ENCODE peak calls at places on chromosome 16, in four cellular contexts. C is mesendoderm, J is GM23338, U is neural progenitor cell. N is an unnamed sample. For H3K79me2, the result is how much of the 10 kb centered on the place peaks cover.

GRCh38 chr16:79599837-79600635 is 501 bp downstream of the MAF start:
- DNase-seq in J (peak), C (peak), U (peak), N (peak)

GRCh38 chr16:78822509-78822908 is 723.1 kb downstream of the WWOX start:
- DNase-seq in U (no peak), C (peak), J (peak), N (no peak)

GRCh38 chr16:89246903-89247733 is 29.6 kb downstream of the ZNF778 start:
- DNase-seq in U (peak), C (peak), J (peak), N (peak)

GRCh38 chr16:2779978-2780898 is 3.2 kb upstream of the ELOB start:
- DNase-seq in U (peak), C (no peak), J (no peak), N (no peak)

GRCh38 chr16:66580605-66581209 is 1.4 kb downstream of the CMTM2 start:
- DNase-seq in U (peak), J (peak), C (peak), N (peak)

GRCh38 chr16:262121-262745 is 13.5 kb downstream of the RGS11 start:
- DNase-seq in J (no peak), U (no peak), C (no peak), N (no peak)

GRCh38 chr16:2511128-2511785 is 2.5 kb upstream of the ATP6V0C start:
- DNase-seq in C (peak), U (peak), J (peak), N (peak)

GRCh38 chr16:52953215-52953614 is 99.5 kb downstream of the CHD9NB start:
- DNase-seq in C (no peak), U (no peak), J (no peak), N (no peak)

GRCh38 chr16:67406628-67407027 is 9.6 kb downstream of the ZDHHC1 start:
- DNase-seq in C (peak), J (no peak), U (no peak), N (peak)

GRCh38 chr16:72837846-72838661 is 209.9 kb downstream of the ZFHX3 start:
- DNase-seq in J (peak), C (peak), U (peak), N (peak)

GRCh38 chr16:1193143-1193824 is 31.8 kb downstream of the TPSG1 start:
- DNase-seq in C (no peak), U (no peak), J (no peak), N (peak)

GRCh38 chr16:20839504-20839903 is 33.2 kb downstream of the REXO5 start:
- DNase-seq in J (no peak), C (no peak), U (no peak), N (no peak)

GRCh38 chr16:83143788-83144187 is 517.0 kb downstream of the CDH13 start:
- DNase-seq in U (peak), J (no peak), C (peak), N (peak)

GRCh38 chr16:278863-279366 is 1.5 kb upstream of the ARHGDIG start:
- DNase-seq in C (peak), J (peak), U (peak), N (peak)

GRCh38 chr16:4852221-4852872 is 5.1 kb downstream of the UBN1 start:
- DNase-seq in J (no peak), C (no peak), U (no peak), N (peak)

GRCh38 chr16:67555795-67556212 is 6.5 kb upstream of the CTCF start:
- DNase-seq in J (no peak), U (no peak), C (no peak), N (peak)

GRCh38 chr16:80583466-80583865 is 42.7 kb downstream of the DYNLRB2 start:
- DNase-seq in C (no peak), J (no peak), U (no peak), N (peak)

GRCh38 chr16:27924411-27925118 is 138.9 kb downstream of the GSG1L start:
- DNase-seq in J (peak), C (peak), U (peak), N (no peak)

GRCh38 chr16:28063047-28063521 is 430 bp downstream of the GSG1L start:
- DNase-seq in C (peak), J (peak), U (peak), N (peak)

GRCh38 chr16:87636050-87636684 is 33.9 kb downstream of the JPH3 start:
- DNase-seq in U (peak), C (peak), J (peak), N (peak)
- H3K4me3 ChIP-seq in U (peak), C (no peak), J (no peak), N (no peak)

GRCh38 chr16:56998861-56999260 is 9.5 kb downstream of the NLRC5 start:
- DNase-seq in J (no peak), U (peak), C (no peak), N (no peak)
- H3K79me2 ChIP-seq in J (under half), U (under half), C (under half), N (half or more)

DNA sequence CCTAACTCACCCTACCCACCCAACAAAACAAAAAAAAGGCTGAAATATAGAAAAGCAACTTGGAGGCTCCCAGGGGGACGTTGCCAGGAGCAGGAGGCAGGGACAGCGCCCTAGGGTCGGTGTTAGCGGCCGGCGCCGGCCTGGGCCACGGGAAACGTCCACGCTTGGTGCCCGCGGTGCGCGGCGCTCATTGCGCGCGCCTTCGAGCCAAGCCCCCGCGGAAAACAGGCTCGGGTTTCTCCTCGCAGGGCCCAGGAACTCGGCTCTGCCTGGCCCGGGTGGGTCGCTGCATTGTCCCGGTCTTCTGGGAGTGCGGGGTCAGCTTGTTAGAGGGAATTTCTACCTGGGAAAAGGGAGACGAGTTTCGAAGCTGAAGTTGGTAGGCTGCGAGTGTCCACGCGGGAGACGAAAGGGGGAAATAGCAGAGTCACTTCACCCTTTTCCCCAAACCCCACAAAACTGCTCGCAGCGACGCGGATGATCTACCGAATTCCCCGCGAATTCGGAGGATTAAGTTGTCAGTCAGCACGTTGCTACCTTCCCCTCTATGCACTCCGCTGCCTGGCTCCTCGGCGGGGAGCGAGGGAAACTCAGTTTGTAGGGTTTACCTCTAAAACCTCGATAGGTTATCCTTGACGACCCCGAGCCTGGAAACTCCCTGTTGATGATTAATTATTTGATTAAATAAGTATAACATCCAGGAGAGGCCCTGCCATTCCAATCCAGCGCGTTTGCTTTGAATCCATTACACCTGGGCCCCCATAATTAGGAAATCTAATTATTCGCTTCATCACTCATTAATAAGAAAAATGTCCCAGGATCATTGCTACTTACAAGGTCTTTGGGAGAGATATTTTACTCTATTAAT is 751 bp upstream of the FOXC2 start:
- DNase-seq in C (peak), U (peak), J (peak), N (peak)
- H3K4me3 ChIP-seq in C (no peak), U (peak), J (peak), N (peak)

GRCh38 chr16:70544548-70544947 is 20.9 kb downstream of the SF3B3 start:
- DNase-seq in J (no peak), C (no peak), U (no peak), N (no peak)
- H3K79me2 ChIP-seq in J (half or more), C (under half), U (half or more), N (half or more)

GRCh38 chr16:14565688-14566025 is 64.4 kb downstream of the PARN start:
- DNase-seq in C (no peak), J (no peak), U (no peak), N (no peak)

GRCh38 chr16:14564323-14564722 is 65.7 kb downstream of the PARN start:
- DNase-seq in C (peak), J (peak), U (no peak), N (no peak)

GRCh38 chr16:14562691-14563491 is 67.2 kb downstream of the PARN start:
- DNase-seq in C (peak), J (peak), U (peak), N (peak)

GRCh38 chr16:14566599-14566998 is 63.5 kb downstream of the PARN start:
- DNase-seq in J (no peak), C (no peak), U (no peak), N (no peak)

DNA sequence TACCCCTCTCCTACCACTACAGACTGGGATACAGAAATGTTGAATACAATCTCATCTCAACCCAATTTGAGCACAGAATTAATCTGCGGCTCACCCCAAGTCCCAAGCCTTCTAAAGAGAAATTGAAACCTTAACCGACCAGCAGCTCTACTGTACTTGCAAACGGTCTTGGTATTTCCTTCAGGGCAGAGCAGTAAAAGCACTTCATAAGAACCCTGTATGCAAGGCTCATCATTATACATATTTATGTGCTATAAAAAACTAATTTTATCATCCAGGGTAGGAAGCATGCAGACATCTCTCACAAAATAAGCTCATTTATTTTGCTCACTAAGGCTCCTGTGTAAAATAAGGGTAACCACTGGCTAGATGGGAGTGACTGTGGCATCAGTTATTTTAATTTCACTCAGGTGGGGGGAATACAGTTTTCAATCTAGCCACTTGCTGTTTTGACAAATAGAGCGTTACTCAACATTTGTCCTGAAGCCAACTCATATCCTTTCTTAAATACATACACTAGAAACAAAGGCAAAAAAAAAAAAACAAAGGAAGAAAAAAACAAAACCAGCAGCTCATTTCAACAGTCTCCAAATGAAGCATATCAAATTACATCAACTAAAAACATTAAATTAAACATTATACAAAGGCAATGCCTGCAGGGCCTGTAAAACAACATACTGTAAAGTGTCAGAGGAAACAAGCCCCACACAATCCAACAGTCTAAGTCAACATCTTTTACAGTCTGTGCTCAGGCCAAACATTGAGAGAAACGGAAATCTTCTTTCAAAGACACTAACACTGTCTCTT is 65.0 kb downstream of the PARN start:
- DNase-seq in C (no peak), J (no peak), U (no peak), N (peak)
- H3K4me3 ChIP-seq in C (no peak), J (no peak), U (no peak), N (no peak)

DNA sequence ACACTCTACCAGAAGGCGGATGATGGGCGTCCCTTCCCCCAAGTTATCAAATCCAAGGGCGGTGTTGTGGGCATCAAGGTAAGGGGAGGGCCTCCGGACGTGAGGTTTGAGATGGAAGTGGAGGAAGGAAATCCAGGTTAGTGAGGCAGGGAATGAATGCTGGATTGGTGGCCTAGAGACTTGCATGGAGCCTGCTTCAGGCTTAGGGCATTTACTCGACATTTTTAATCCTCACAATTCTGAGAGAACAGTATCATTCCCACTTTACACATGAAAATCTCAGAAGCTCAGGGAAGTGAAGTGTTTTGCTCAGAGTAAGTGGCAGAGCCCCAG is 2.0 kb downstream of the ALDOA start:
- DNase-seq in U (no peak), J (no peak), C (no peak), N (no peak)
- H3K79me2 ChIP-seq in U (half or more), J (under half), C (under half), N (half or more)

DNA sequence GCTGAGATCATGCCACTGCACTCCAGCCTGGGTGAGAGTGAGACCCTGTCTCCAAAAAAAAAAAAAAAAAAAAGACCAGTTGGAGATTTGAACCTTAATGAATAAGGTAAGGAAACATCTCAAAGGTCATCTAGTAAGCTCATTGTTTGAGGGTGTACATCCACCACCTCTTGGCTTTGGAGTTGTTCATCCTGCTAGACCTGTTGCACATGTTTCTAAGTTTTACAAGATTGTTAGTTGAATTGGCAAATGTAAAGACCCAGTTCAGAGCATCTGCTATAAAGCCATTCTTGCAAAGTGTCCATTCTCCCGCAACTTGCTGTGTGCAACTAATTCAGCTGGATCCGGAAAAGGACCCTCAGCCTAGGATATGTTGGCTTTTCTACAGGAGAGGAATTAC is 1.5 kb downstream of the PSMD7 start:
- DNase-seq in U (no peak), J (no peak), C (no peak), N (no peak)
- H3K4me3 ChIP-seq in U (peak), J (peak), C (no peak), N (peak)

N was measured in fibroblast of lung.